ENCODE peak calls at places on chromosomes 11 and 22, in six cellular contexts. One of them, this sample, is unnamed.

GRCh38 chr11:110184974-110185597 is 91.9 kb downstream of the ZC3H12C start:
- DNase-seq in neural progenitor cell: no peak
- DNase-seq in neural crest cell: no peak
- DNase-seq in WTC11: no peak
- DNase-seq in pons: no peak
- DNase-seq in NAMALWA: no peak
- DNase-seq in this sample: no peak

GRCh38 chr22:18060646-18061620 is 16.9 kb upstream of the PEX26 start:
- DNase-seq in neural progenitor cell: no peak
- DNase-seq in NAMALWA: no peak
- DNase-seq in pons: no peak
- DNase-seq in WTC11: no peak
- DNase-seq in neural crest cell: no peak
- DNase-seq in this sample: no peak

GRCh38 chr22:25690798-25691197 is 51.2 kb upstream of the MYO18B start:
- DNase-seq in pons: no peak
- DNase-seq in WTC11: no peak
- DNase-seq in neural crest cell: no peak
- DNase-seq in neural progenitor cell: no peak
- DNase-seq in NAMALWA: no peak
- DNase-seq in this sample: no peak

GRCh38 chr11:69956669-69957190 is 121.4 kb upstream of the ANO1 start:
- DNase-seq in NAMALWA: no peak
- DNase-seq in neural crest cell: no peak
- DNase-seq in WTC11: no peak
- DNase-seq in pons: no peak
- DNase-seq in neural progenitor cell: no peak
- DNase-seq in this sample: no peak

GRCh38 chr11:93169950-93170561 is 27.7 kb downstream of the SLC36A4 start:
- DNase-seq in pons: peak; percentile 34
- DNase-seq in neural crest cell: no peak
- DNase-seq in neural progenitor cell: peak; percentile 34
- DNase-seq in NAMALWA: peak; percentile 37
- DNase-seq in WTC11: no peak
- DNase-seq in this sample: no peak

GRCh38 chr11:105033781-105034180 is 1.2 kb downstream of the CASP1 start:
- DNase-seq in neural crest cell: no peak
- DNase-seq in WTC11: no peak
- DNase-seq in pons: no peak
- DNase-seq in NAMALWA: no peak
- DNase-seq in neural progenitor cell: no peak
- DNase-seq in this sample: no peak

GRCh38 chr11:100632970-100633452 is 54.1 kb upstream of the ARHGAP42 start:
- DNase-seq in NAMALWA: no peak
- DNase-seq in neural crest cell: no peak
- DNase-seq in neural progenitor cell: no peak
- DNase-seq in WTC11: no peak
- DNase-seq in pons: peak; percentile 22
- DNase-seq in this sample: no peak

GRCh38 chr22:43811777-43812148 is 342 bp downstream of the EFCAB6 start:
- DNase-seq in WTC11: no peak
- DNase-seq in neural progenitor cell: no peak
- DNase-seq in neural crest cell: no peak
- DNase-seq in NAMALWA: peak; percentile 28
- DNase-seq in pons: peak; percentile 18
- DNase-seq in this sample: no peak

GRCh38 chr22:38872831-38873248 is 824 bp upstream of the CBX6 start:
- DNase-seq in neural progenitor cell: peak; percentile 75
- DNase-seq in WTC11: peak; percentile 66
- DNase-seq in NAMALWA: no peak
- DNase-seq in neural crest cell: peak; percentile 58
- DNase-seq in pons: peak; percentile 40
- DNase-seq in this sample: no peak

GRCh38 chr11:79344765-79345164 is 96.1 kb downstream of the TENM4 start:
- DNase-seq in neural crest cell: no peak
- DNase-seq in NAMALWA: no peak
- DNase-seq in pons: no peak
- DNase-seq in neural progenitor cell: no peak
- DNase-seq in WTC11: no peak
- DNase-seq in this sample: no peak

GRCh38 chr22:27748355-27749168 is 53.0 kb downstream of the MN1 start:
- DNase-seq in pons: no peak
- DNase-seq in neural crest cell: no peak
- DNase-seq in NAMALWA: no peak
- DNase-seq in neural progenitor cell: peak; percentile 66
- DNase-seq in WTC11: peak; percentile 62
- DNase-seq in this sample: no peak

GRCh38 chr11:44621140-44621681 is 55.7 kb downstream of the CD82 start:
- DNase-seq in neural crest cell: peak; percentile 90
- DNase-seq in neural progenitor cell: peak; percentile 87
- DNase-seq in NAMALWA: peak; percentile 78
- DNase-seq in pons: peak; percentile 57
- DNase-seq in WTC11: peak; percentile 91
- DNase-seq in this sample: peak; percentile 76

GRCh38 chr11:78216571-78217287 is 28.0 kb downstream of the USP35 start:
- DNase-seq in pons: no peak
- DNase-seq in NAMALWA: no peak
- DNase-seq in neural progenitor cell: no peak
- DNase-seq in WTC11: no peak
- DNase-seq in neural crest cell: no peak
- DNase-seq in this sample: no peak

GRCh38 chr11:76634934-76635333 is 35.6 kb downstream of the LRRC32 start:
- DNase-seq in NAMALWA: no peak
- DNase-seq in neural progenitor cell: no peak
- DNase-seq in neural crest cell: no peak
- DNase-seq in WTC11: no peak
- DNase-seq in pons: no peak
- DNase-seq in this sample: no peak

GRCh38 chr11:20775331-20775730 is 105.9 kb downstream of the NELL1 start:
- DNase-seq in neural progenitor cell: no peak
- DNase-seq in pons: no peak
- DNase-seq in NAMALWA: no peak
- DNase-seq in WTC11: no peak
- DNase-seq in neural crest cell: no peak
- DNase-seq in this sample: no peak

GRCh38 chr22:47850644-47851151 is 1088.2 kb downstream of the TBC1D22A start:
- DNase-seq in NAMALWA: no peak
- DNase-seq in pons: no peak
- DNase-seq in neural crest cell: no peak
- DNase-seq in WTC11: no peak
- DNase-seq in neural progenitor cell: peak; percentile 50
- DNase-seq in this sample: no peak

GRCh38 chr22:41411021-41411851 is 29.5 kb downstream of the TEF start:
- DNase-seq in neural crest cell: no peak
- DNase-seq in neural progenitor cell: peak; percentile 21
- DNase-seq in NAMALWA: no peak
- DNase-seq in pons: no peak
- DNase-seq in WTC11: no peak
- DNase-seq in this sample: no peak

GRCh38 chr11:65262775-65263174 is 1.0 kb downstream of the POLA2 start:
- DNase-seq in NAMALWA: peak; percentile 27
- DNase-seq in neural progenitor cell: no peak
- DNase-seq in pons: no peak
- DNase-seq in neural crest cell: no peak
- DNase-seq in WTC11: no peak
- DNase-seq in this sample: no peak

GRCh38 chr22:42313804-42314581 is 43.5 kb upstream of the TCF20 start:
- DNase-seq in WTC11: peak; percentile 86
- DNase-seq in neural crest cell: peak; percentile 28
- DNase-seq in NAMALWA: peak; percentile 55
- DNase-seq in neural progenitor cell: peak; percentile 91
- DNase-seq in pons: peak; percentile 52
- DNase-seq in this sample: no peak